ENCODE peak calls at places on chromosome 13, in ten cellular contexts. One of them, this sample, is unnamed. For H3K27me3, the result is how much of the 10 kb centered on the place peaks cover.

GRCh38 chr13:41533676-41534075 is 76.3 kb downstream of the RGCC start:
- DNase-seq in ascending aorta: no peak
- DNase-seq in right atrium auricular region: no peak
- DNase-seq in neural progenitor cell: no peak
- DNase-seq in left ventricle myocardium inferior: no peak
- DNase-seq in pancreas: no peak
- DNase-seq in brain microvascular endothelial cell: no peak
- DNase-seq in bronchial epithelial cell: no peak
- DNase-seq in transverse colon: no peak
- DNase-seq in endodermal cell: no peak
- DNase-seq in this sample: no peak

GRCh38 chr13:109412232-109412935 is 374.0 kb downstream of the IRS2 start:
- DNase-seq in left ventricle myocardium inferior: peak
- DNase-seq in bronchial epithelial cell: no peak
- DNase-seq in transverse colon: peak
- DNase-seq in brain microvascular endothelial cell: peak
- DNase-seq in neural progenitor cell: peak
- DNase-seq in right atrium auricular region: no peak
- DNase-seq in pancreas: no peak
- DNase-seq in endodermal cell: peak
- DNase-seq in ascending aorta: no peak
- DNase-seq in this sample: peak

GRCh38 chr13:45297456-45298205 is 43.4 kb downstream of the TPT1 start:
- DNase-seq in right atrium auricular region: no peak
- DNase-seq in ascending aorta: no peak
- DNase-seq in pancreas: no peak
- DNase-seq in left ventricle myocardium inferior: no peak
- DNase-seq in brain microvascular endothelial cell: no peak
- DNase-seq in endodermal cell: no peak
- DNase-seq in neural progenitor cell: no peak
- DNase-seq in transverse colon: no peak
- DNase-seq in bronchial epithelial cell: no peak
- DNase-seq in this sample: no peak

GRCh38 chr13:109809216-109809890 is 23.0 kb upstream of the IRS2 start:
- DNase-seq in right atrium auricular region: no peak
- DNase-seq in transverse colon: no peak
- DNase-seq in bronchial epithelial cell: no peak
- DNase-seq in endodermal cell: no peak
- DNase-seq in neural progenitor cell: no peak
- DNase-seq in brain microvascular endothelial cell: no peak
- DNase-seq in ascending aorta: no peak
- DNase-seq in left ventricle myocardium inferior: no peak
- DNase-seq in pancreas: no peak
- DNase-seq in this sample: no peak

GRCh38 chr13:98411617-98412310 is 165.1 kb downstream of the STK24 start:
- DNase-seq in neural progenitor cell: no peak
- DNase-seq in bronchial epithelial cell: no peak
- DNase-seq in brain microvascular endothelial cell: no peak
- DNase-seq in transverse colon: peak
- DNase-seq in left ventricle myocardium inferior: peak
- DNase-seq in right atrium auricular region: peak
- DNase-seq in pancreas: no peak
- DNase-seq in ascending aorta: peak
- DNase-seq in endodermal cell: no peak
- DNase-seq in this sample: no peak

GRCh38 chr13:35499131-35500051 is 22.9 kb upstream of the MAB21L1 start:
- DNase-seq in transverse colon: no peak
- DNase-seq in endodermal cell: no peak
- DNase-seq in neural progenitor cell: peak
- DNase-seq in left ventricle myocardium inferior: no peak
- DNase-seq in pancreas: no peak
- DNase-seq in ascending aorta: no peak
- DNase-seq in brain microvascular endothelial cell: no peak
- DNase-seq in bronchial epithelial cell: no peak
- DNase-seq in right atrium auricular region: no peak
- DNase-seq in this sample: no peak

GRCh38 chr13:98503175-98504028 is 73.5 kb downstream of the STK24 start:
- DNase-seq in neural progenitor cell: no peak
- DNase-seq in ascending aorta: no peak
- DNase-seq in bronchial epithelial cell: no peak
- DNase-seq in brain microvascular endothelial cell: no peak
- DNase-seq in endodermal cell: no peak
- DNase-seq in pancreas: no peak
- DNase-seq in transverse colon: no peak
- DNase-seq in right atrium auricular region: no peak
- DNase-seq in left ventricle myocardium inferior: no peak
- DNase-seq in this sample: no peak

GRCh38 chr13:101202590-101202989 is 213.7 kb downstream of the NALCN start:
- DNase-seq in brain microvascular endothelial cell: no peak
- DNase-seq in ascending aorta: no peak
- DNase-seq in transverse colon: no peak
- DNase-seq in left ventricle myocardium inferior: no peak
- DNase-seq in pancreas: no peak
- DNase-seq in right atrium auricular region: no peak
- DNase-seq in endodermal cell: peak
- DNase-seq in neural progenitor cell: peak
- DNase-seq in bronchial epithelial cell: no peak
- DNase-seq in this sample: no peak

GRCh38 chr13:48400820-48401219 is 12.1 kb downstream of the LPAR6 start:
- DNase-seq in bronchial epithelial cell: peak
- DNase-seq in endodermal cell: no peak
- DNase-seq in pancreas: no peak
- DNase-seq in brain microvascular endothelial cell: peak
- DNase-seq in right atrium auricular region: no peak
- DNase-seq in neural progenitor cell: no peak
- DNase-seq in left ventricle myocardium inferior: no peak
- DNase-seq in ascending aorta: no peak
- DNase-seq in transverse colon: no peak
- DNase-seq in this sample: no peak

GRCh38 chr13:59982631-59983382 is 180.9 kb downstream of the DIAPH3 start:
- DNase-seq in right atrium auricular region: no peak
- DNase-seq in brain microvascular endothelial cell: peak
- DNase-seq in endodermal cell: no peak
- DNase-seq in ascending aorta: no peak
- DNase-seq in bronchial epithelial cell: peak
- DNase-seq in pancreas: no peak
- DNase-seq in left ventricle myocardium inferior: no peak
- DNase-seq in neural progenitor cell: no peak
- DNase-seq in transverse colon: no peak
- DNase-seq in this sample: no peak

GRCh38 chr13:87331178-87331577 is 340.0 kb upstream of the SLITRK5 start:
- DNase-seq in pancreas: no peak
- DNase-seq in endodermal cell: no peak
- DNase-seq in right atrium auricular region: no peak
- DNase-seq in brain microvascular endothelial cell: no peak
- DNase-seq in bronchial epithelial cell: peak
- DNase-seq in ascending aorta: no peak
- DNase-seq in left ventricle myocardium inferior: no peak
- DNase-seq in neural progenitor cell: no peak
- DNase-seq in transverse colon: no peak
- DNase-seq in this sample: peak

GRCh38 chr13:48233886-48234488 is 981 bp downstream of the ITM2B start:
- DNase-seq in left ventricle myocardium inferior: no peak
- DNase-seq in ascending aorta: no peak
- DNase-seq in bronchial epithelial cell: peak
- DNase-seq in transverse colon: no peak
- DNase-seq in brain microvascular endothelial cell: no peak
- DNase-seq in endodermal cell: no peak
- DNase-seq in pancreas: no peak
- DNase-seq in neural progenitor cell: peak
- DNase-seq in right atrium auricular region: no peak
- DNase-seq in this sample: no peak

GRCh38 chr13:75076476-75076875 is 405.5 kb downstream of the TBC1D4 start:
- DNase-seq in left ventricle myocardium inferior: no peak
- DNase-seq in brain microvascular endothelial cell: no peak
- DNase-seq in transverse colon: no peak
- DNase-seq in neural progenitor cell: peak
- DNase-seq in endodermal cell: no peak
- DNase-seq in bronchial epithelial cell: no peak
- DNase-seq in ascending aorta: no peak
- DNase-seq in pancreas: no peak
- DNase-seq in right atrium auricular region: no peak
- DNase-seq in this sample: no peak

GRCh38 chr13:114124921-114125320 is 7.5 kb downstream of the RASA3 start:
- DNase-seq in brain microvascular endothelial cell: peak
- DNase-seq in endodermal cell: no peak
- DNase-seq in bronchial epithelial cell: peak
- DNase-seq in right atrium auricular region: no peak
- DNase-seq in pancreas: no peak
- DNase-seq in transverse colon: no peak
- DNase-seq in ascending aorta: peak
- DNase-seq in neural progenitor cell: no peak
- DNase-seq in left ventricle myocardium inferior: no peak
- DNase-seq in this sample: peak

GRCh38 chr13:52739468-52740071 is at the start of gene CNMD:
- DNase-seq in brain microvascular endothelial cell: no peak
- DNase-seq in ascending aorta: no peak
- DNase-seq in transverse colon: no peak
- DNase-seq in endodermal cell: peak
- DNase-seq in bronchial epithelial cell: no peak
- DNase-seq in pancreas: no peak
- DNase-seq in neural progenitor cell: peak
- DNase-seq in left ventricle myocardium inferior: no peak
- DNase-seq in right atrium auricular region: no peak
- DNase-seq in this sample: no peak

GRCh38 chr13:98174321-98174720 is 2.7 kb downstream of the RNF113B start:
- DNase-seq in ascending aorta: no peak
- DNase-seq in brain microvascular endothelial cell: no peak
- DNase-seq in right atrium auricular region: no peak
- DNase-seq in transverse colon: no peak
- DNase-seq in endodermal cell: no peak
- DNase-seq in pancreas: no peak
- DNase-seq in neural progenitor cell: no peak
- DNase-seq in bronchial epithelial cell: no peak
- DNase-seq in left ventricle myocardium inferior: no peak
- DNase-seq in this sample: no peak

GRCh38 chr13:67119481-67119883 is 110.7 kb downstream of the PCDH9 start:
- DNase-seq in pancreas: no peak
- DNase-seq in transverse colon: no peak
- DNase-seq in bronchial epithelial cell: peak
- DNase-seq in left ventricle myocardium inferior: no peak
- DNase-seq in neural progenitor cell: no peak
- DNase-seq in brain microvascular endothelial cell: peak
- DNase-seq in endodermal cell: no peak
- DNase-seq in ascending aorta: no peak
- DNase-seq in right atrium auricular region: no peak
- DNase-seq in this sample: peak

GRCh38 chr13:45055198-45055901 is 65.0 kb upstream of the GTF2F2 start:
- DNase-seq in transverse colon: peak
- DNase-seq in brain microvascular endothelial cell: peak
- DNase-seq in left ventricle myocardium inferior: no peak
- DNase-seq in pancreas: no peak
- DNase-seq in neural progenitor cell: no peak
- DNase-seq in bronchial epithelial cell: peak
- DNase-seq in right atrium auricular region: no peak
- DNase-seq in ascending aorta: no peak
- DNase-seq in endodermal cell: no peak
- DNase-seq in this sample: peak

GRCh38 chr13:35906636-35907035 is 224.5 kb downstream of the DCLK1 start:
- DNase-seq in left ventricle myocardium inferior: no peak
- DNase-seq in right atrium auricular region: no peak
- DNase-seq in bronchial epithelial cell: no peak
- DNase-seq in transverse colon: no peak
- DNase-seq in neural progenitor cell: no peak
- DNase-seq in endodermal cell: no peak
- DNase-seq in ascending aorta: no peak
- DNase-seq in brain microvascular endothelial cell: no peak
- DNase-seq in pancreas: no peak
- DNase-seq in this sample: no peak

GRCh38 chr13:113097651-113098050 is 7.9 kb upstream of the F7 start:
- DNase-seq in transverse colon: no peak
- DNase-seq in bronchial epithelial cell: no peak
- DNase-seq in ascending aorta: no peak
- DNase-seq in brain microvascular endothelial cell: no peak
- DNase-seq in neural progenitor cell: no peak
- DNase-seq in pancreas: no peak
- DNase-seq in left ventricle myocardium inferior: no peak
- DNase-seq in endodermal cell: no peak
- DNase-seq in right atrium auricular region: no peak
- DNase-seq in this sample: no peak
- H3K4me3 ChIP-seq in transverse colon: no peak
- H3K4me3 ChIP-seq in bronchial epithelial cell: no peak
- H3K4me3 ChIP-seq in ascending aorta: no peak
- H3K4me3 ChIP-seq in brain microvascular endothelial cell: no peak
- H3K4me3 ChIP-seq in neural progenitor cell: no peak
- H3K4me3 ChIP-seq in pancreas: no peak
- H3K4me3 ChIP-seq in left ventricle myocardium inferior: no peak
- H3K4me3 ChIP-seq in endodermal cell: no peak
- H3K4me3 ChIP-seq in right atrium auricular region: no peak
- H3K4me3 ChIP-seq in this sample: no peak

GRCh38 chr13:68199271-68199670 is 969.1 kb upstream of the PCDH9 start:
- DNase-seq in transverse colon: no peak
- DNase-seq in neural progenitor cell: no peak
- DNase-seq in pancreas: no peak
- DNase-seq in brain microvascular endothelial cell: no peak
- DNase-seq in bronchial epithelial cell: peak
- DNase-seq in left ventricle myocardium inferior: no peak
- DNase-seq in ascending aorta: no peak
- DNase-seq in right atrium auricular region: no peak
- DNase-seq in endodermal cell: no peak
- DNase-seq in this sample: no peak
- TF ChIP-seq CTCF in transverse colon: no peak
- TF ChIP-seq CTCF in neural progenitor cell: no peak
- TF ChIP-seq CTCF in pancreas: no peak
- TF ChIP-seq CTCF in brain microvascular endothelial cell: no peak
- TF ChIP-seq CTCF in bronchial epithelial cell: no peak
- TF ChIP-seq CTCF in left ventricle myocardium inferior: no peak
- TF ChIP-seq CTCF in ascending aorta: no peak
- TF ChIP-seq CTCF in right atrium auricular region: no peak
- TF ChIP-seq CTCF in endodermal cell: no peak
- TF ChIP-seq CTCF in this sample: no peak

DNA sequence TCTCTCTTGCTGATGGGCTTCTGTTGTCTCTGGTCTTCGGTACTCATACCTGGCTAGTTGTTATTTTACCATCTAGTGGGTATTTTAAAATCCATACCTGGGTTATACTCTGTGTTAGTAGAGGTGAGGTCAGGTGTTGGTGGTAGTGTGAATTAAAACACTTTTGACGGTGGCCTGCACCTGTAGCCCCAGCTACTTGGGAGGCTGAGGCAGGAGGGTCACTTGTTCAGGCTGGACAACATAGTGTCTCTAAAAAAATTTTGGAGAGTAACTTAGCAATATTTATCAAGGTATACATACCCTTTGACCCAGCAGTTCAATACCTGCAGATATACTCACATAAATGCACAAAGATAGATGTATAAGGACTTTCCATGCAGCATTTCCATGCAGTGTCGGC is 55.4 kb downstream of the GSX1 start:
- DNase-seq in left ventricle myocardium inferior: no peak
- DNase-seq in ascending aorta: no peak
- DNase-seq in pancreas: no peak
- DNase-seq in right atrium auricular region: no peak
- DNase-seq in transverse colon: no peak
- DNase-seq in neural progenitor cell: no peak
- DNase-seq in endodermal cell: no peak
- DNase-seq in brain microvascular endothelial cell: no peak
- DNase-seq in bronchial epithelial cell: no peak
- DNase-seq in this sample: no peak
- H3K27me3 ChIP-seq in left ventricle myocardium inferior: half or more
- H3K27me3 ChIP-seq in ascending aorta: under half
- H3K27me3 ChIP-seq in pancreas: under half
- H3K27me3 ChIP-seq in right atrium auricular region: under half
- H3K27me3 ChIP-seq in transverse colon: half or more
- H3K27me3 ChIP-seq in neural progenitor cell: half or more
- H3K27me3 ChIP-seq in endodermal cell: half or more
- H3K27me3 ChIP-seq in brain microvascular endothelial cell: under half
- H3K27me3 ChIP-seq in bronchial epithelial cell: under half
- H3K27me3 ChIP-seq in this sample: under half

GRCh38 chr13:24254151-24254810 is 55.1 kb upstream of the C1QTNF9 start:
- DNase-seq in bronchial epithelial cell: no peak
- DNase-seq in transverse colon: no peak
- DNase-seq in left ventricle myocardium inferior: no peak
- DNase-seq in right atrium auricular region: peak
- DNase-seq in ascending aorta: no peak
- DNase-seq in endodermal cell: no peak
- DNase-seq in neural progenitor cell: no peak
- DNase-seq in pancreas: no peak
- DNase-seq in brain microvascular endothelial cell: no peak
- DNase-seq in this sample: no peak
- H3K4me3 ChIP-seq in bronchial epithelial cell: no peak
- H3K4me3 ChIP-seq in transverse colon: no peak
- H3K4me3 ChIP-seq in left ventricle myocardium inferior: no peak
- H3K4me3 ChIP-seq in right atrium auricular region: no peak
- H3K4me3 ChIP-seq in ascending aorta: no peak
- H3K4me3 ChIP-seq in endodermal cell: no peak
- H3K4me3 ChIP-seq in neural progenitor cell: no peak
- H3K4me3 ChIP-seq in pancreas: no peak
- H3K4me3 ChIP-seq in brain microvascular endothelial cell: no peak
- H3K4me3 ChIP-seq in this sample: no peak